ENCODE peak calls at places on chromosomes 3 and 15, in ten cellular contexts. W, Y, T, C, G, A, K, R, S and I are unnamed samples.

GRCh38 chr3:1195922-1196321 is 103.1 kb downstream of the CNTN6 start:
- DNase-seq in W (no peak), Y (no peak), T (no peak), C (no peak), G (no peak), A (peak), K (no peak), R (peak), S (no peak), I (no peak)

GRCh38 chr3:50622881-50623280 is 5.9 kb downstream of the MAPKAPK3 start:
- DNase-seq in W (no peak), Y (no peak), T (no peak), C (no peak), G (no peak), A (no peak), K (no peak), R (no peak), S (no peak), I (no peak)

GRCh38 chr3:54889731-54890130 is 38.1 kb downstream of the LRTM1 start:
- DNase-seq in W (no peak), Y (no peak), T (no peak), C (no peak), G (no peak), A (no peak), K (no peak), R (no peak), S (no peak), I (no peak)

GRCh38 chr15:58761010-58761388 is 10.1 kb upstream of the MINDY2 start:
- DNase-seq in W (no peak), Y (no peak), T (no peak), C (no peak), G (peak), A (no peak), K (no peak), R (no peak), S (no peak), I (no peak)

GRCh38 chr3:159870723-159871122 is 117.9 kb upstream of the IL12A start:
- DNase-seq in W (no peak), Y (no peak), T (no peak), C (no peak), G (no peak), A (no peak), K (no peak), R (no peak), S (no peak), I (no peak)

GRCh38 chr3:27326211-27326948 is 42.8 kb downstream of the NEK10 start:
- DNase-seq in W (no peak), Y (no peak), T (no peak), C (peak), G (no peak), A (peak), K (peak), R (peak), S (no peak), I (no peak)

GRCh38 chr3:68773401-68773800 is 158.9 kb downstream of the TAFA4 start:
- DNase-seq in W (no peak), Y (no peak), T (no peak), C (no peak), G (no peak), A (no peak), K (no peak), R (no peak), S (no peak), I (no peak)

GRCh38 chr3:59052803-59053411 is 3.1 kb upstream of the CFAP20DC start:
- DNase-seq in W (no peak), Y (no peak), T (peak), C (peak), G (peak), A (peak), K (no peak), R (peak), S (no peak), I (no peak)

GRCh38 chr3:72176537-72177041 is 391.6 kb upstream of the PROK2 start:
- DNase-seq in W (no peak), Y (no peak), T (no peak), C (no peak), G (no peak), A (no peak), K (no peak), R (no peak), S (no peak), I (no peak)

GRCh38 chr3:116852801-116853200 is 143.2 kb downstream of the TUSC7 start:
- DNase-seq in W (no peak), Y (no peak), T (no peak), C (no peak), G (no peak), A (no peak), K (no peak), R (no peak), S (no peak), I (no peak)

GRCh38 chr3:161222662-161223061 is 1.6 kb downstream of the NMD3 start:
- DNase-seq in W (no peak), Y (no peak), T (no peak), C (peak), G (no peak), A (peak), K (no peak), R (peak), S (no peak), I (no peak)

GRCh38 chr3:56413911-56414310 is 54.4 kb downstream of the ERC2 start:
- DNase-seq in W (no peak), Y (no peak), T (no peak), C (no peak), G (no peak), A (no peak), K (no peak), R (no peak), S (no peak), I (no peak)

GRCh38 chr15:87752250-87752951 is 504.1 kb downstream of the NTRK3 start:
- DNase-seq in W (no peak), Y (no peak), T (no peak), C (peak), G (no peak), A (peak), K (peak), R (peak), S (no peak), I (no peak)

GRCh38 chr3:196569003-196569516 is 600 bp downstream of the FBXO45 start:
- DNase-seq in W (peak), Y (peak), T (peak), C (no peak), G (peak), A (peak), K (peak), R (peak), S (peak), I (peak)

GRCh38 chr3:48140284-48140683 is 47.9 kb downstream of the CDC25A start:
- DNase-seq in W (no peak), Y (no peak), T (no peak), C (no peak), G (no peak), A (no peak), K (no peak), R (no peak), S (no peak), I (no peak)

GRCh38 chr15:85746641-85747040 is 48.1 kb downstream of the KLHL25 start:
- DNase-seq in W (no peak), Y (no peak), T (no peak), C (no peak), G (no peak), A (no peak), K (no peak), R (no peak), S (no peak), I (no peak)

GRCh38 chr3:15339001-15339400 is 6.6 kb upstream of the SH3BP5 start:
- DNase-seq in W (no peak), Y (no peak), T (no peak), C (no peak), G (no peak), A (no peak), K (no peak), R (no peak), S (no peak), I (no peak)

GRCh38 chr3:126880898-126881297 is 102.0 kb upstream of the PLXNA1 start:
- DNase-seq in W (no peak), Y (no peak), T (no peak), C (no peak), G (no peak), A (no peak), K (no peak), R (no peak), S (no peak), I (no peak)

GRCh38 chr3:148643389-148643840 is 54.3 kb upstream of the AGTR1 start:
- DNase-seq in W (no peak), Y (no peak), T (no peak), C (peak), G (no peak), A (peak), K (no peak), R (peak), S (no peak), I (no peak)

GRCh38 chr3:43016513-43016865 is 37.4 kb downstream of the GASK1A start:
- DNase-seq in W (no peak), Y (no peak), T (no peak), C (no peak), G (no peak), A (no peak), K (no peak), R (no peak), S (no peak), I (no peak)

GRCh38 chr3:12336099-12336498 is 47.2 kb downstream of the PPARG start:
- DNase-seq in W (no peak), Y (no peak), T (no peak), C (no peak), G (peak), A (no peak), K (no peak), R (peak), S (no peak), I (no peak)

GRCh38 chr15:22954798-22955543 is 25.2 kb downstream of the CYFIP1 start:
- DNase-seq in W (peak), Y (no peak), T (no peak), C (no peak), G (no peak), A (no peak), K (no peak), R (no peak), S (no peak), I (no peak)

GRCh38 chr3:89527736-89528335 is 420.4 kb downstream of the EPHA3 start:
- DNase-seq in W (no peak), Y (no peak), T (no peak), C (no peak), G (no peak), A (no peak), K (no peak), R (peak), S (no peak), I (no peak)

GRCh38 chr15:26864664-26865191 is 2.1 kb upstream of the GABRA5 start:
- DNase-seq in W (peak), Y (no peak), T (no peak), C (peak), G (no peak), A (peak), K (no peak), R (peak), S (peak), I (peak)

GRCh38 chr3:125116311-125117069 is 60.7 kb upstream of the HEG1 start:
- DNase-seq in W (no peak), Y (no peak), T (no peak), C (peak), G (no peak), A (peak), K (peak), R (peak), S (no peak), I (no peak)

GRCh38 chr3:148852271-148853000 is 12.7 kb upstream of the CPA3 start:
- DNase-seq in W (no peak), Y (no peak), T (no peak), C (peak), G (no peak), A (no peak), K (no peak), R (no peak), S (no peak), I (no peak)

GRCh38 chr3:41026394-41027177 is 172.7 kb upstream of the CTNNB1 start:
- DNase-seq in W (peak), Y (no peak), T (peak), C (peak), G (no peak), A (peak), K (peak), R (peak), S (no peak), I (peak)

GRCh38 chr3:141070727-141071357 is 19.7 kb downstream of the SPSB4 start:
- DNase-seq in W (no peak), Y (no peak), T (no peak), C (no peak), G (no peak), A (no peak), K (no peak), R (no peak), S (no peak), I (no peak)

GRCh38 chr15:98375513-98376360 is 272.6 kb upstream of the IGF1R start:
- DNase-seq in W (peak), Y (no peak), T (no peak), C (no peak), G (no peak), A (no peak), K (no peak), R (no peak), S (no peak), I (no peak)

GRCh38 chr3:126014252-126014651 is 45.3 kb downstream of the ROPN1B start:
- DNase-seq in W (peak), Y (no peak), T (no peak), C (peak), G (no peak), A (peak), K (no peak), R (no peak), S (no peak), I (no peak)

GRCh38 chr3:72678892-72679291 is 169.4 kb downstream of the SHQ1 start:
- DNase-seq in W (no peak), Y (no peak), T (no peak), C (no peak), G (no peak), A (no peak), K (no peak), R (peak), S (no peak), I (no peak)

GRCh38 chr3:162213196-162213595 is 716.6 kb downstream of the OTOL1 start:
- DNase-seq in W (no peak), Y (no peak), T (no peak), C (no peak), G (no peak), A (no peak), K (no peak), R (no peak), S (no peak), I (no peak)

GRCh38 chr3:25690768-25691548 is 26.3 kb upstream of the TOP2B start:
- DNase-seq in W (no peak), Y (no peak), T (no peak), C (no peak), G (no peak), A (no peak), K (no peak), R (no peak), S (no peak), I (no peak)

GRCh38 chr15:85772668-85773067 is 22.1 kb downstream of the KLHL25 start:
- DNase-seq in W (no peak), Y (no peak), T (peak), C (no peak), G (no peak), A (no peak), K (no peak), R (no peak), S (peak), I (no peak)

GRCh38 chr3:163817015-163817414 is 1261.3 kb downstream of the SI start:
- DNase-seq in W (no peak), Y (no peak), T (no peak), C (no peak), G (no peak), A (no peak), K (no peak), R (no peak), S (no peak), I (no peak)

GRCh38 chr3:72376917-72377710 is 471.1 kb downstream of the SHQ1 start:
- DNase-seq in W (no peak), Y (no peak), T (no peak), C (no peak), G (no peak), A (no peak), K (no peak), R (no peak), S (no peak), I (peak)